ENCODE peak calls at places on chromosomes 13 and 19, in seven cellular contexts. One of them, this sample, is unnamed.

GRCh38 chr19:3613765-3614661 is 7.3 kb upstream of the TBXA2R start:
- DNase-seq in fibroblast of lung: peak
- DNase-seq in psoas muscle: no peak
- DNase-seq in IMR-90: no peak
- DNase-seq in CD8-positive, alpha-beta memory T cell: no peak
- DNase-seq in PC-3: no peak
- DNase-seq in sigmoid colon: no peak
- DNase-seq in this sample: no peak

GRCh38 chr19:16206046-16206605 is 8.4 kb downstream of the AP1M1 start:
- DNase-seq in fibroblast of lung: no peak
- DNase-seq in psoas muscle: peak
- DNase-seq in IMR-90: no peak
- DNase-seq in CD8-positive, alpha-beta memory T cell: peak
- DNase-seq in PC-3: no peak
- DNase-seq in sigmoid colon: peak
- DNase-seq in this sample: no peak

GRCh38 chr19:40371802-40372122 is 18.2 kb downstream of the HIPK4 start:
- DNase-seq in fibroblast of lung: no peak
- DNase-seq in psoas muscle: no peak
- DNase-seq in IMR-90: no peak
- DNase-seq in CD8-positive, alpha-beta memory T cell: no peak
- DNase-seq in PC-3: no peak
- DNase-seq in sigmoid colon: no peak
- DNase-seq in this sample: no peak

GRCh38 chr19:58033741-58034475 is at the start of gene ZSCAN1:
- DNase-seq in fibroblast of lung: peak
- DNase-seq in psoas muscle: peak
- DNase-seq in IMR-90: peak
- DNase-seq in CD8-positive, alpha-beta memory T cell: peak
- DNase-seq in PC-3: no peak
- DNase-seq in sigmoid colon: peak
- DNase-seq in this sample: no peak

GRCh38 chr19:4815426-4816387 is 15.8 kb downstream of the TICAM1 start:
- DNase-seq in fibroblast of lung: peak
- DNase-seq in psoas muscle: peak
- DNase-seq in IMR-90: peak
- DNase-seq in CD8-positive, alpha-beta memory T cell: peak
- DNase-seq in PC-3: peak
- DNase-seq in sigmoid colon: peak
- DNase-seq in this sample: peak

GRCh38 chr19:1567116-1567847 is 843 bp downstream of the MEX3D start:
- DNase-seq in fibroblast of lung: no peak
- DNase-seq in psoas muscle: no peak
- DNase-seq in IMR-90: no peak
- DNase-seq in CD8-positive, alpha-beta memory T cell: no peak
- DNase-seq in PC-3: no peak
- DNase-seq in sigmoid colon: no peak
- DNase-seq in this sample: no peak

GRCh38 chr13:113577881-113578435 is 6.6 kb upstream of the TFDP1 start:
- DNase-seq in fibroblast of lung: no peak
- DNase-seq in psoas muscle: no peak
- DNase-seq in IMR-90: no peak
- DNase-seq in CD8-positive, alpha-beta memory T cell: no peak
- DNase-seq in PC-3: no peak
- DNase-seq in sigmoid colon: no peak
- DNase-seq in this sample: no peak

GRCh38 chr19:33332248-33332647 is 29.9 kb upstream of the CEBPA start:
- DNase-seq in fibroblast of lung: no peak
- DNase-seq in psoas muscle: no peak
- DNase-seq in IMR-90: no peak
- DNase-seq in CD8-positive, alpha-beta memory T cell: no peak
- DNase-seq in PC-3: no peak
- DNase-seq in sigmoid colon: no peak
- DNase-seq in this sample: no peak

GRCh38 chr19:47381653-47382279 is 32.7 kb downstream of the DHX34 start:
- DNase-seq in fibroblast of lung: no peak
- DNase-seq in psoas muscle: no peak
- DNase-seq in IMR-90: no peak
- DNase-seq in CD8-positive, alpha-beta memory T cell: peak
- DNase-seq in PC-3: no peak
- DNase-seq in sigmoid colon: no peak
- DNase-seq in this sample: no peak

GRCh38 chr19:2296141-2296540 is 11.8 kb downstream of the LINGO3 start:
- DNase-seq in fibroblast of lung: no peak
- DNase-seq in psoas muscle: no peak
- DNase-seq in IMR-90: no peak
- DNase-seq in CD8-positive, alpha-beta memory T cell: no peak
- DNase-seq in PC-3: no peak
- DNase-seq in sigmoid colon: no peak
- DNase-seq in this sample: no peak

GRCh38 chr19:16736709-16737108 is 17.1 kb downstream of the NWD1 start:
- DNase-seq in fibroblast of lung: peak
- DNase-seq in psoas muscle: no peak
- DNase-seq in IMR-90: no peak
- DNase-seq in CD8-positive, alpha-beta memory T cell: no peak
- DNase-seq in PC-3: peak
- DNase-seq in sigmoid colon: no peak
- DNase-seq in this sample: no peak

GRCh38 chr19:44847144-44848035 is 1.3 kb downstream of the NECTIN2 start:
- DNase-seq in fibroblast of lung: peak
- DNase-seq in psoas muscle: peak
- DNase-seq in IMR-90: peak
- DNase-seq in CD8-positive, alpha-beta memory T cell: no peak
- DNase-seq in PC-3: peak
- DNase-seq in sigmoid colon: peak
- DNase-seq in this sample: no peak

GRCh38 chr13:65872448-65872847 is 1357.7 kb downstream of the PCDH9 start:
- DNase-seq in fibroblast of lung: no peak
- DNase-seq in psoas muscle: no peak
- DNase-seq in IMR-90: no peak
- DNase-seq in CD8-positive, alpha-beta memory T cell: no peak
- DNase-seq in PC-3: no peak
- DNase-seq in sigmoid colon: no peak
- DNase-seq in this sample: no peak

GRCh38 chr13:111489301-111489700 is 168.9 kb downstream of the TEX29 start:
- DNase-seq in fibroblast of lung: no peak
- DNase-seq in psoas muscle: no peak
- DNase-seq in IMR-90: no peak
- DNase-seq in CD8-positive, alpha-beta memory T cell: no peak
- DNase-seq in PC-3: no peak
- DNase-seq in sigmoid colon: no peak
- DNase-seq in this sample: no peak

GRCh38 chr13:50365683-50366391 is 350.6 kb downstream of the KCNRG start:
- DNase-seq in fibroblast of lung: no peak
- DNase-seq in psoas muscle: no peak
- DNase-seq in IMR-90: no peak
- DNase-seq in CD8-positive, alpha-beta memory T cell: peak
- DNase-seq in PC-3: peak
- DNase-seq in sigmoid colon: no peak
- DNase-seq in this sample: peak

GRCh38 chr13:48400820-48401219 is 12.1 kb downstream of the LPAR6 start:
- DNase-seq in fibroblast of lung: peak
- DNase-seq in psoas muscle: no peak
- DNase-seq in IMR-90: peak
- DNase-seq in CD8-positive, alpha-beta memory T cell: no peak
- DNase-seq in PC-3: peak
- DNase-seq in sigmoid colon: no peak
- DNase-seq in this sample: no peak

GRCh38 chr19:43575156-43575950 is at the start of the genes PINLYP and XRCC1:
- DNase-seq in fibroblast of lung: peak
- DNase-seq in psoas muscle: peak
- DNase-seq in IMR-90: peak
- DNase-seq in CD8-positive, alpha-beta memory T cell: peak
- DNase-seq in PC-3: peak
- DNase-seq in sigmoid colon: peak
- DNase-seq in this sample: peak

GRCh38 chr13:105538346-105538745 is 997.1 kb downstream of the EFNB2 start:
- DNase-seq in fibroblast of lung: no peak
- DNase-seq in psoas muscle: no peak
- DNase-seq in IMR-90: no peak
- DNase-seq in CD8-positive, alpha-beta memory T cell: no peak
- DNase-seq in PC-3: no peak
- DNase-seq in sigmoid colon: no peak
- DNase-seq in this sample: no peak

GRCh38 chr19:16931306-16931705 is 42.5 kb downstream of the F2RL3 start:
- DNase-seq in fibroblast of lung: no peak
- DNase-seq in psoas muscle: no peak
- DNase-seq in IMR-90: no peak
- DNase-seq in CD8-positive, alpha-beta memory T cell: no peak
- DNase-seq in PC-3: no peak
- DNase-seq in sigmoid colon: peak
- DNase-seq in this sample: no peak

GRCh38 chr19:38975214-38975860 is at the start of gene FBXO17:
- DNase-seq in fibroblast of lung: peak
- DNase-seq in psoas muscle: peak
- DNase-seq in IMR-90: peak
- DNase-seq in CD8-positive, alpha-beta memory T cell: no peak
- DNase-seq in PC-3: no peak
- DNase-seq in sigmoid colon: peak
- DNase-seq in this sample: no peak

GRCh38 chr13:23701646-23702045 is 131.4 kb downstream of the TNFRSF19 start:
- DNase-seq in fibroblast of lung: peak
- DNase-seq in psoas muscle: peak
- DNase-seq in IMR-90: peak
- DNase-seq in CD8-positive, alpha-beta memory T cell: no peak
- DNase-seq in PC-3: no peak
- DNase-seq in sigmoid colon: peak
- DNase-seq in this sample: no peak
- H3K27ac ChIP-seq in fibroblast of lung: peak
- H3K27ac ChIP-seq in psoas muscle: no peak
- H3K27ac ChIP-seq in IMR-90: peak
- H3K27ac ChIP-seq in CD8-positive, alpha-beta memory T cell: no peak
- H3K27ac ChIP-seq in PC-3: no peak
- H3K27ac ChIP-seq in sigmoid colon: no peak
- H3K27ac ChIP-seq in this sample: no peak

GRCh38 chr19:18562086-18562485 is 4.4 kb downstream of the KXD1 start:
- DNase-seq in fibroblast of lung: no peak
- DNase-seq in psoas muscle: peak
- DNase-seq in IMR-90: no peak
- DNase-seq in CD8-positive, alpha-beta memory T cell: no peak
- DNase-seq in PC-3: no peak
- DNase-seq in sigmoid colon: no peak
- DNase-seq in this sample: no peak
- H3K27ac ChIP-seq in fibroblast of lung: peak
- H3K27ac ChIP-seq in psoas muscle: peak
- H3K27ac ChIP-seq in IMR-90: no peak
- H3K27ac ChIP-seq in CD8-positive, alpha-beta memory T cell: no peak
- H3K27ac ChIP-seq in PC-3: no peak
- H3K27ac ChIP-seq in sigmoid colon: no peak
- H3K27ac ChIP-seq in this sample: no peak

GRCh38 chr19:35755550-35756371 is 1.1 kb downstream of the HSPB6 start:
- DNase-seq in fibroblast of lung: peak
- DNase-seq in psoas muscle: peak
- DNase-seq in IMR-90: peak
- DNase-seq in CD8-positive, alpha-beta memory T cell: no peak
- DNase-seq in PC-3: no peak
- DNase-seq in sigmoid colon: peak
- DNase-seq in this sample: peak

GRCh38 chr19:35755160-35755549 is 1.7 kb downstream of the HSPB6 start:
- DNase-seq in fibroblast of lung: no peak
- DNase-seq in psoas muscle: no peak
- DNase-seq in IMR-90: no peak
- DNase-seq in CD8-positive, alpha-beta memory T cell: no peak
- DNase-seq in PC-3: no peak
- DNase-seq in sigmoid colon: no peak
- DNase-seq in this sample: no peak

GRCh38 chr19:35752746-35753350 is 4.0 kb downstream of the HSPB6 start:
- DNase-seq in fibroblast of lung: peak
- DNase-seq in psoas muscle: no peak
- DNase-seq in IMR-90: no peak
- DNase-seq in CD8-positive, alpha-beta memory T cell: no peak
- DNase-seq in PC-3: no peak
- DNase-seq in sigmoid colon: peak
- DNase-seq in this sample: no peak

GRCh38 chr19:35753634-35754364 is 3.0 kb downstream of the HSPB6 start:
- DNase-seq in fibroblast of lung: peak
- DNase-seq in psoas muscle: no peak
- DNase-seq in IMR-90: no peak
- DNase-seq in CD8-positive, alpha-beta memory T cell: no peak
- DNase-seq in PC-3: no peak
- DNase-seq in sigmoid colon: peak
- DNase-seq in this sample: no peak

GRCh38 chr19:35754365-35755139 is 2.3 kb downstream of the HSPB6 start:
- DNase-seq in fibroblast of lung: peak
- DNase-seq in psoas muscle: no peak
- DNase-seq in IMR-90: no peak
- DNase-seq in CD8-positive, alpha-beta memory T cell: no peak
- DNase-seq in PC-3: no peak
- DNase-seq in sigmoid colon: peak
- DNase-seq in this sample: no peak
- H3K27ac ChIP-seq in fibroblast of lung: peak
- H3K27ac ChIP-seq in psoas muscle: peak
- H3K27ac ChIP-seq in IMR-90: no peak
- H3K27ac ChIP-seq in CD8-positive, alpha-beta memory T cell: no peak
- H3K27ac ChIP-seq in PC-3: no peak
- H3K27ac ChIP-seq in sigmoid colon: peak
- H3K27ac ChIP-seq in this sample: no peak

GRCh38 chr13:109654341-109655205 is 131.8 kb downstream of the IRS2 start:
- DNase-seq in fibroblast of lung: peak
- DNase-seq in psoas muscle: peak
- DNase-seq in IMR-90: no peak
- DNase-seq in CD8-positive, alpha-beta memory T cell: no peak
- DNase-seq in PC-3: no peak
- DNase-seq in sigmoid colon: no peak
- DNase-seq in this sample: no peak

GRCh38 chr13:109651854-109652253 is 134.5 kb downstream of the IRS2 start:
- DNase-seq in fibroblast of lung: no peak
- DNase-seq in psoas muscle: no peak
- DNase-seq in IMR-90: no peak
- DNase-seq in CD8-positive, alpha-beta memory T cell: no peak
- DNase-seq in PC-3: no peak
- DNase-seq in sigmoid colon: no peak
- DNase-seq in this sample: no peak

GRCh38 chr13:109649713-109650112 is 136.7 kb downstream of the IRS2 start:
- DNase-seq in fibroblast of lung: no peak
- DNase-seq in psoas muscle: no peak
- DNase-seq in IMR-90: no peak
- DNase-seq in CD8-positive, alpha-beta memory T cell: no peak
- DNase-seq in PC-3: peak
- DNase-seq in sigmoid colon: no peak
- DNase-seq in this sample: no peak

GRCh38 chr13:109655206-109655600 is 131.2 kb downstream of the IRS2 start:
- DNase-seq in fibroblast of lung: peak
- DNase-seq in psoas muscle: no peak
- DNase-seq in IMR-90: no peak
- DNase-seq in CD8-positive, alpha-beta memory T cell: no peak
- DNase-seq in PC-3: no peak
- DNase-seq in sigmoid colon: no peak
- DNase-seq in this sample: no peak

DNA sequence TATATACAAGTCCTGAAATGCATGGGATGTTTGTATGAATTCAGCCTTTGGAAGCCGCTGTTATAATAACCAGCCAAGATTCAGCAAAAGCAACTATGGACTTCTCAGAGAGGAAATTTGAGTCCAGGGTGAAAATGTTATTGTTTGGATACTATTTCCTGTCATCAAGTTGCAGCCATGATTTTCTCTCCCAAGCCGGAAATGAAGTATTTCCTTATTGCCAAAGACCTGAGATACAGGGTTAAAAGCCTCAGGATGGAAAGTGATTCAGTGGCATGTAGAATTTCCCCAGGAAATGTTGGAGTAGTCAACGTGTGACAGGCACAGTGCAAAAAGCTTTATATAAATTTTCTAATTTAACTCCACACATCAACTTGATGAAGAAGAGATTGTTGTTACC is 133.8 kb downstream of the IRS2 start:
- DNase-seq in fibroblast of lung: no peak
- DNase-seq in psoas muscle: no peak
- DNase-seq in IMR-90: peak
- DNase-seq in CD8-positive, alpha-beta memory T cell: no peak
- DNase-seq in PC-3: no peak
- DNase-seq in sigmoid colon: no peak
- DNase-seq in this sample: no peak
- H3K27ac ChIP-seq in fibroblast of lung: no peak
- H3K27ac ChIP-seq in psoas muscle: peak
- H3K27ac ChIP-seq in IMR-90: no peak
- H3K27ac ChIP-seq in CD8-positive, alpha-beta memory T cell: no peak
- H3K27ac ChIP-seq in PC-3: no peak
- H3K27ac ChIP-seq in sigmoid colon: no peak
- H3K27ac ChIP-seq in this sample: no peak

This sample was measured in effector memory CD4-positive, alpha-beta T cell.